ENCODE peak calls at places on chromosome 1, in seven cellular contexts. One of them, this sample, is unnamed.

GRCh38 chr1:30005972-30006619 is 717.3 kb downstream of the MATN1 start:
- DNase-seq in cardiac muscle cell: no peak
- DNase-seq in GM12864: no peak
- DNase-seq in MM.1S: no peak
- DNase-seq in GM23248: no peak
- DNase-seq in right lobe of liver: no peak
- DNase-seq in upper lobe of right lung: no peak
- DNase-seq in this sample: no peak

GRCh38 chr1:230548997-230549396 is 93.3 kb upstream of the COG2 start:
- DNase-seq in cardiac muscle cell: no peak
- DNase-seq in GM12864: no peak
- DNase-seq in MM.1S: no peak
- DNase-seq in GM23248: no peak
- DNase-seq in right lobe of liver: no peak
- DNase-seq in upper lobe of right lung: no peak
- DNase-seq in this sample: no peak

GRCh38 chr1:53508991-53509663 is 49.9 kb downstream of the DMRTB1 start:
- DNase-seq in cardiac muscle cell: no peak
- DNase-seq in GM12864: no peak
- DNase-seq in MM.1S: no peak
- DNase-seq in GM23248: peak
- DNase-seq in right lobe of liver: no peak
- DNase-seq in upper lobe of right lung: no peak
- DNase-seq in this sample: no peak

GRCh38 chr1:117612517-117613248 is 6.8 kb downstream of the TENT5C start:
- DNase-seq in cardiac muscle cell: peak
- DNase-seq in GM12864: no peak
- DNase-seq in MM.1S: peak
- DNase-seq in GM23248: peak
- DNase-seq in right lobe of liver: no peak
- DNase-seq in upper lobe of right lung: no peak
- DNase-seq in this sample: no peak

GRCh38 chr1:118117521-118117920 is 67.5 kb downstream of the SPAG17 start:
- DNase-seq in cardiac muscle cell: no peak
- DNase-seq in GM12864: no peak
- DNase-seq in MM.1S: no peak
- DNase-seq in GM23248: no peak
- DNase-seq in right lobe of liver: no peak
- DNase-seq in upper lobe of right lung: no peak
- DNase-seq in this sample: no peak

GRCh38 chr1:237042892-237043576 is 1.1 kb downstream of the RYR2 start:
- DNase-seq in cardiac muscle cell: peak
- DNase-seq in GM12864: no peak
- DNase-seq in MM.1S: no peak
- DNase-seq in GM23248: no peak
- DNase-seq in right lobe of liver: no peak
- DNase-seq in upper lobe of right lung: peak
- DNase-seq in this sample: no peak

GRCh38 chr1:25616080-25616931 is at the start of gene MAN1C1:
- DNase-seq in cardiac muscle cell: peak
- DNase-seq in GM12864: no peak
- DNase-seq in MM.1S: peak
- DNase-seq in GM23248: peak
- DNase-seq in right lobe of liver: peak
- DNase-seq in upper lobe of right lung: peak
- DNase-seq in this sample: no peak

GRCh38 chr1:88777604-88778149 is 93.6 kb downstream of the PKN2 start:
- DNase-seq in cardiac muscle cell: no peak
- DNase-seq in GM12864: no peak
- DNase-seq in MM.1S: no peak
- DNase-seq in GM23248: no peak
- DNase-seq in right lobe of liver: no peak
- DNase-seq in upper lobe of right lung: no peak
- DNase-seq in this sample: no peak

GRCh38 chr1:200558866-200559459 is 61.6 kb downstream of the KIF14 start:
- DNase-seq in cardiac muscle cell: peak
- DNase-seq in GM12864: no peak
- DNase-seq in MM.1S: peak
- DNase-seq in GM23248: peak
- DNase-seq in right lobe of liver: no peak
- DNase-seq in upper lobe of right lung: no peak
- DNase-seq in this sample: peak

GRCh38 chr1:1068374-1069060 is 5.6 kb downstream of the RNF223 start:
- DNase-seq in cardiac muscle cell: no peak
- DNase-seq in GM12864: no peak
- DNase-seq in MM.1S: peak
- DNase-seq in GM23248: no peak
- DNase-seq in right lobe of liver: no peak
- DNase-seq in upper lobe of right lung: peak
- DNase-seq in this sample: no peak

GRCh38 chr1:187336769-187337168 is 508.0 kb downstream of the PLA2G4A start:
- DNase-seq in cardiac muscle cell: no peak
- DNase-seq in GM12864: no peak
- DNase-seq in MM.1S: no peak
- DNase-seq in GM23248: no peak
- DNase-seq in right lobe of liver: no peak
- DNase-seq in upper lobe of right lung: no peak
- DNase-seq in this sample: no peak

GRCh38 chr1:35748326-35748725 is 21.5 kb downstream of the CLSPN start:
- DNase-seq in cardiac muscle cell: no peak
- DNase-seq in GM12864: no peak
- DNase-seq in MM.1S: no peak
- DNase-seq in GM23248: no peak
- DNase-seq in right lobe of liver: no peak
- DNase-seq in upper lobe of right lung: no peak
- DNase-seq in this sample: no peak

GRCh38 chr1:156385534-156386031 is 16.6 kb downstream of the RHBG start:
- DNase-seq in cardiac muscle cell: peak
- DNase-seq in GM12864: no peak
- DNase-seq in MM.1S: peak
- DNase-seq in GM23248: peak
- DNase-seq in right lobe of liver: peak
- DNase-seq in upper lobe of right lung: no peak
- DNase-seq in this sample: peak

DNA sequence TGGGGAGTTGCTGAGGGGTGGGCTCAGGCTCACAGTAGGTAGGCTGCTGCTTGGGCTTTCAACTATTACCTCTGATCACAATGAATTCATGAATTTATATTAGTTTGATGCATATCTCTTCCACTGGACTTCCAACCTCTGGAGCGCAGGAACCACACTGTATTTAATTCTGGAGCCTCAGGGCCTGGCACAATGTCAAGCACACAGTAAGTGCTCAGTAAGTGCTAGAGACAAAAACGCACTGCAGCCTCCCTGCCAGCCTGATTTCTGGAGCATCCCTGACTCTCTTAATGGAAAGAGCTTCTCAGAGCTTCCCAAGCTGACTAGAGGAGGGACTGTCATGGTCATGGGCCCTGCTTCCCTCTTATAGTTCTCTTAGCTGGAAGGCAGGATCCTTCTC is 33.8 kb downstream of the NUAK2 start:
- DNase-seq in cardiac muscle cell: no peak
- DNase-seq in GM12864: no peak
- DNase-seq in MM.1S: no peak
- DNase-seq in GM23248: no peak
- DNase-seq in right lobe of liver: no peak
- DNase-seq in upper lobe of right lung: no peak
- DNase-seq in this sample: no peak
- H3K4me3 ChIP-seq in cardiac muscle cell: no peak
- H3K4me3 ChIP-seq in GM12864: no peak
- H3K4me3 ChIP-seq in MM.1S: peak
- H3K4me3 ChIP-seq in GM23248: no peak
- H3K4me3 ChIP-seq in right lobe of liver: no peak
- H3K4me3 ChIP-seq in upper lobe of right lung: no peak
- H3K4me3 ChIP-seq in this sample: no peak

GRCh38 chr1:180385144-180385543 is 117.2 kb downstream of the ACBD6 start:
- DNase-seq in cardiac muscle cell: no peak
- DNase-seq in GM12864: no peak
- DNase-seq in MM.1S: no peak
- DNase-seq in GM23248: no peak
- DNase-seq in right lobe of liver: no peak
- DNase-seq in upper lobe of right lung: no peak
- DNase-seq in this sample: no peak
- H3K4me3 ChIP-seq in cardiac muscle cell: no peak
- H3K4me3 ChIP-seq in GM12864: no peak
- H3K4me3 ChIP-seq in MM.1S: no peak
- H3K4me3 ChIP-seq in GM23248: no peak
- H3K4me3 ChIP-seq in right lobe of liver: no peak
- H3K4me3 ChIP-seq in upper lobe of right lung: no peak
- H3K4me3 ChIP-seq in this sample: no peak

DNA sequence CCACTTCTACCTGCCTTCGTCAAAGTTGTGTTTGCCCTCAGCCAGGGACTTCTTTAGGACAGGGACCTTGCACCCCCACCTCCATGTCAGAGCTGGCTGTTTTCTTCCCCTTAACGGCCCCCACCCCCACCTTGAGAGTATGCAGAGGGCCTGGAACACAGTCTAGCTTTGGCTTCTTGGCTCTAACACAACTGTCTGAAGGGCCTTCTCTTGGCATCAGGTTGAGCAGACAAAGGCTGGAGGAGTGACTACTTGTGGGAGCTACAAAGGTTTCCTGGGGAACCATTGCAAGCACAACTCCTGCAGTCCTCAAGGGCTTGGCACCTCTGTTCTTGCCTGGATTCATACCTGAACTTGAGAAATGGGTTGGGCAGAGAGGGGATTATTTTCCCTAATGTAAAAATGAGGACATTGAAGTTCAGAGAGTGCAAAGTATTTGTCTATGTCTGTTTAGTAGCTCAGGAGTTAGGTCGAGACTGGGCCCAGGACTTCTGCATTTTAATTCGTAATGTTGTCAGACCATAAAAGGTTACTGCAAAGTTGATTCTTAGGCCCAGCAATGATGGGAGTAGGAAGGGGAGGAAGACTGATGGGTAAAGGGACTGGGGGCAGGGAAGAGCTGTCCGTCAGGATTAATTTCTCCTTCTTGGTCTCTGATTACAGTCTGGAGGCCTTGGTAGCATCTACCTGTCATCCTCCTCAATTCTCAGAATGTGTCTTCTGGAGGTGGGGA is 2.6 kb downstream of the CYP4B1 start:
- DNase-seq in cardiac muscle cell: no peak
- DNase-seq in GM12864: no peak
- DNase-seq in MM.1S: no peak
- DNase-seq in GM23248: no peak
- DNase-seq in right lobe of liver: no peak
- DNase-seq in upper lobe of right lung: no peak
- DNase-seq in this sample: no peak
- H3K4me3 ChIP-seq in cardiac muscle cell: no peak
- H3K4me3 ChIP-seq in GM12864: no peak
- H3K4me3 ChIP-seq in MM.1S: no peak
- H3K4me3 ChIP-seq in GM23248: no peak
- H3K4me3 ChIP-seq in right lobe of liver: no peak
- H3K4me3 ChIP-seq in upper lobe of right lung: peak
- H3K4me3 ChIP-seq in this sample: no peak

GRCh38 chr1:174815036-174815435 is 184.7 kb upstream of the CACYBP start:
- DNase-seq in cardiac muscle cell: no peak
- DNase-seq in GM12864: peak
- DNase-seq in MM.1S: peak
- DNase-seq in GM23248: peak
- DNase-seq in right lobe of liver: no peak
- DNase-seq in upper lobe of right lung: no peak
- DNase-seq in this sample: no peak
- H3K4me3 ChIP-seq in cardiac muscle cell: no peak
- H3K4me3 ChIP-seq in GM12864: no peak
- H3K4me3 ChIP-seq in MM.1S: no peak
- H3K4me3 ChIP-seq in GM23248: no peak
- H3K4me3 ChIP-seq in right lobe of liver: no peak
- H3K4me3 ChIP-seq in upper lobe of right lung: no peak
- H3K4me3 ChIP-seq in this sample: no peak

GRCh38 chr1:108050911-108051624 is 86.1 kb upstream of the VAV3 start:
- DNase-seq in cardiac muscle cell: no peak
- DNase-seq in GM12864: no peak
- DNase-seq in MM.1S: no peak
- DNase-seq in GM23248: peak
- DNase-seq in right lobe of liver: no peak
- DNase-seq in upper lobe of right lung: no peak
- DNase-seq in this sample: peak
- H3K4me3 ChIP-seq in cardiac muscle cell: no peak
- H3K4me3 ChIP-seq in GM12864: no peak
- H3K4me3 ChIP-seq in MM.1S: no peak
- H3K4me3 ChIP-seq in GM23248: no peak
- H3K4me3 ChIP-seq in right lobe of liver: no peak
- H3K4me3 ChIP-seq in upper lobe of right lung: peak
- H3K4me3 ChIP-seq in this sample: peak